ENCODE peak calls at places on chromosomes 6 and 20, in five cellular contexts. K is PC-3, E is psoas muscle, Y is body of pancreas, M is hepatocyte. G is an unnamed sample.

GRCh38 chr20:33811763-33812672 is 870 bp downstream of the CHMP4B start:
- DNase-seq in Y (peak; percentile 69), M (peak; percentile 86), K (peak; percentile 66), E (peak; percentile 85), G (peak; percentile 90)

GRCh38 chr6:100454571-100455229 is 10.0 kb downstream of the SIM1 start:
- DNase-seq in Y (no peak), K (no peak), M (no peak), E (no peak), G (no peak)

GRCh38 chr6:19333936-19334335 is 503.2 kb upstream of the ID4 start:
- DNase-seq in Y (no peak), K (peak; percentile 96), M (peak; percentile 12), E (no peak), G (no peak)

GRCh38 chr20:21509597-21510331 is 4.1 kb downstream of the NKX2-2 start:
- DNase-seq in E (no peak), M (no peak), K (no peak), Y (no peak), G (no peak)

GRCh38 chr6:24831771-24832718 is 33.3 kb upstream of the ARMH2 start:
- DNase-seq in M (no peak), E (no peak), Y (no peak), K (no peak), G (no peak)

GRCh38 chr20:2814076-2814475 is 711 bp upstream of the C20orf141 start:
- DNase-seq in M (no peak), E (no peak), K (peak; percentile 38), Y (no peak), G (no peak)

GRCh38 chr6:163183791-163184190 is 230.7 kb upstream of the QKI start:
- DNase-seq in Y (no peak), K (no peak), M (no peak), E (no peak), G (no peak)

GRCh38 chr6:81614292-81614691 is 138.2 kb downstream of the TENT5A start:
- DNase-seq in E (no peak), K (peak; percentile 56), Y (no peak), M (peak; percentile 58), G (no peak)

GRCh38 chr20:24051160-24051559 is 62.6 kb upstream of the GGTLC1 start:
- DNase-seq in Y (no peak), M (no peak), K (peak; percentile 25), E (no peak), G (no peak)

GRCh38 chr6:38775870-38776269 is 60.8 kb downstream of the DNAH8 start:
- DNase-seq in E (no peak), M (no peak), Y (no peak), K (peak; percentile 31), G (no peak)

GRCh38 chr6:11069760-11070159 is 23.9 kb upstream of the SMIM13 start:
- DNase-seq in E (no peak), M (no peak), K (peak; percentile 26), Y (no peak), G (no peak)

GRCh38 chr6:163709693-163710092 is 295.2 kb downstream of the QKI start:
- DNase-seq in K (no peak), E (no peak), Y (no peak), M (no peak), G (no peak)

GRCh38 chr6:144316866-144317204 is 31.7 kb downstream of the UTRN start:
- DNase-seq in Y (no peak), M (no peak), K (no peak), E (no peak), G (no peak)

GRCh38 chr20:14717124-14718004 is 380.0 kb upstream of the FLRT3 start:
- DNase-seq in Y (no peak), K (no peak), E (no peak), M (no peak), G (no peak)

GRCh38 chr20:55415567-55416142 is 589.7 kb downstream of the CBLN4 start:
- DNase-seq in M (peak; percentile 38), Y (no peak), K (peak; percentile 59), E (no peak), G (no peak)

GRCh38 chr20:1293641-1294379 is 27.7 kb downstream of the SNPH start:
- DNase-seq in M (no peak), Y (peak; percentile 33), K (no peak), E (no peak), G (no peak)

GRCh38 chr6:36098920-36099647 is 31.2 kb upstream of the MAPK13 start:
- DNase-seq in E (no peak), M (peak; percentile 27), Y (no peak), K (no peak), G (no peak)

GRCh38 chr6:72954736-72955135 is 270.6 kb downstream of the KHDC1L start:
- DNase-seq in Y (no peak), E (no peak), M (peak; percentile 22), K (no peak), G (no peak)

GRCh38 chr6:50815436-50816114 is 3.1 kb upstream of the TFAP2B start:
- DNase-seq in M (peak; percentile 19), Y (no peak), K (peak; percentile 43), E (no peak), G (no peak)

GRCh38 chr20:45826381-45827019 is 612 bp downstream of the TNNC2 start:
- DNase-seq in E (peak; percentile 88), K (no peak), M (no peak), Y (no peak), G (peak; percentile 67)

GRCh38 chr6:150236544-150236943 is 93.7 kb downstream of the PPP1R14C start:
- DNase-seq in M (peak; percentile 10), K (no peak), Y (peak; percentile 47), E (no peak), G (no peak)

GRCh38 chr6:138818496-138819194 is 22.8 kb downstream of the ECT2L start:
- DNase-seq in M (no peak), Y (peak; percentile 16), K (peak; percentile 61), E (no peak), G (no peak)

DNA sequence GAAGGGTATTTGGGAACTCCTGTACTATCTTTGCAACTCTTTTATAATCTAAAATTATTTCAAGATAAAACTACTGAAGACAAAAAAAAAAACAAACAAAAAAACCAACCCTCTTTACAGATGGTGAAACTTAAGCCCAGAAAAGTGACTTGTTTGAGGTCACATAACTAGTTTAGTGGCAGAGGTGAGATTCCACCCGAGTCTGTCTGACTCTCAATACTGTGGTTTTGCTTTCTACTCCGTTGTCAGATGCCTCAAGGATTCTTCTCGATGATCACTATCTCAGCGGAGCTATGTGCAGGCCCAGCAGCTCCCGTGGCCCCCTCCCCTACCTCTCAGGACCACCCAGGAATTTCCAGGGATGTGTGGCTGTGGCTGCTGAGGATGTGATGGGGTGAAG is 36.1 kb upstream of the KCNB1 start:
- DNase-seq in K (no peak), E (no peak), M (no peak), Y (no peak), G (no peak)
- H3K4me3 ChIP-seq in K (no peak overlapping the region), E (no peak overlapping the region), M (no peak overlapping the region), Y (no peak overlapping the region), G (no peak overlapping the region)

GRCh38 chr6:110447761-110448160 is 28.7 kb downstream of the SLC22A16 start:
- DNase-seq in E (no peak), K (no peak), M (no peak), Y (no peak), G (no peak)
- H3K9me3 ChIP-seq in E (no peaks in the 10 kb centered on the region), K (no peaks in the 10 kb centered on the region), M (no peaks in the 10 kb centered on the region), Y (no peaks in the 10 kb centered on the region), G (no peaks in the 10 kb centered on the region)

GRCh38 chr6:33958208-33958862 is 154.5 kb upstream of the MLN start:
- DNase-seq in Y (no peak), E (no peak), K (peak; percentile 4), M (peak; percentile 32), G (no peak)
- TF ChIP-seq CTCF in Y (no peak), E (no peak), K (peak; percentile 57), M (peak; percentile 29), G (no peak)

DNA sequence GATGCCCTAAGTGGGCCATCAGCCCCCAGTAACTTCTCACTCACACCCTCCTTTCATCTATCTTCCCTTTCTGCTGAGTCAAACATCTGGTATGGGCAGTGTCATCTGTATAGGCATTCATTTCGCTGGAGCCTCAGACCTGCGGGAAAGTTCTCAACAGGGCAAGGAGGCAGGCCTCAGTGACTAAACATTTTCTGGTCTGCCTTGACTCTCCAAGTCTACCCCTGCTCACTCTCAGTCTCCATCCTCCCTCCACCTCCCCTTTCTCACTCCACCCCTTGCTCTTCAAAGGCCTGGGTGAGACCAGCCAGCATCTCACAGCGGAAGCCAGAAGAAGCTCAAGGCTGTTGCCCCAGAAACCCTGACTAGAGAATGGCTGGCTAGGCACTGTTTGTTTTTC is 105.0 kb upstream of the BEND6 start:
- DNase-seq in Y (no peak), M (no peak), K (no peak), E (no peak), G (no peak)
- H3K4me3 ChIP-seq in Y (no peak overlapping the region), M (no peak overlapping the region), K (no peak overlapping the region), E (no peak overlapping the region), G (no peak overlapping the region)

DNA sequence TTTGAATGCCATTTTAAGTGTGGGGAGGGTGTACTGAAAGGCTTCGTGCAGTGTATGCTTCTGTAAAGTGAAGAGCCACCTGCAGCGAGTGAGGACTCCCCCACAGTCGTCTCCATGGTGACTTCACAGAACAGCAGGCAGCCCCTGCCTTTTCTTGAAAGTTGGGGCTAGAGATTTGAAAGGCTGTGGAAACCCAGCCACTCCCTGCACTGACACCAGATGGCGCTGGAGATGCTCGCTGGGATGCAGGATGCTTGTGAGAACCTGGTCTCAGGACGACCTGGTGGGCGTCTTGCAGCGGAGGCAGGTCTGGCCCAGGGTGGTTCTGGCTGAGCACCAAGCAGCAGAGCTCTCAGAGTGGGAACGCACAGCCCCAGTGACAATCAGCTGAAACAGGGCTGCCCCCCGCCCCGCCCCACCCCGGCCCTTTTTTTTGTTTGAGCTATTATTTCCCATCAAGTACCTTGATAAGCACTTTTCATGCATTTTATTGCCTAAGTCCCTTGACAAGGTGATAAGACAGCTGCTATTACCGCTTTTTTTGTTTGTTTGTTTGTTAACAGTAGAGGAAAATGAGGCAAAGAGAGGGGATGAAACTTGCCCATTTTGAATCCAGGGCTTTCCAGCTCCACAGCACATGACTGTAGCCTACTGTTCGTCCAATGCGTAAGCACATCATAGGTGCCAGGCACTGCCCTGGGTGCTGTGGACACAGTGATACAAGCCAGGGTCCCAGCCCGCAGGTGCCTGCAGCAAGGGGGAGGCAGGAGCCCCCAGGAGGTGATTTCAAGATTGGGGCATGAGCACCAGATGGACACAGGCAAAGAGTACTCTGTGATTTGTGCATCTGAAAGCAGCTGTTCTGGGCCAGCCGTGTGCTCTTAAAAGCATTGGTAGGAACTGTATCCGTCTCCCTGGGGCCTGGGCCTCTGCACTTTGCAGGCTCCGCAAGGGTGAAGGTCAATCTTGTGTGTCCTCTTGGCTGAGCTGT is 150.1 kb downstream of the SYCP2 start:
- DNase-seq in Y (peak; percentile 34), M (peak; percentile 73), K (peak; percentile 80), E (peak; percentile 66), G (peak; percentile 35)
- H3K9me3 ChIP-seq in Y (no peaks in the 10 kb centered on the region), M (no peaks in the 10 kb centered on the region), K (no peaks in the 10 kb centered on the region), E (no peaks in the 10 kb centered on the region), G (no peaks in the 10 kb centered on the region)

DNA sequence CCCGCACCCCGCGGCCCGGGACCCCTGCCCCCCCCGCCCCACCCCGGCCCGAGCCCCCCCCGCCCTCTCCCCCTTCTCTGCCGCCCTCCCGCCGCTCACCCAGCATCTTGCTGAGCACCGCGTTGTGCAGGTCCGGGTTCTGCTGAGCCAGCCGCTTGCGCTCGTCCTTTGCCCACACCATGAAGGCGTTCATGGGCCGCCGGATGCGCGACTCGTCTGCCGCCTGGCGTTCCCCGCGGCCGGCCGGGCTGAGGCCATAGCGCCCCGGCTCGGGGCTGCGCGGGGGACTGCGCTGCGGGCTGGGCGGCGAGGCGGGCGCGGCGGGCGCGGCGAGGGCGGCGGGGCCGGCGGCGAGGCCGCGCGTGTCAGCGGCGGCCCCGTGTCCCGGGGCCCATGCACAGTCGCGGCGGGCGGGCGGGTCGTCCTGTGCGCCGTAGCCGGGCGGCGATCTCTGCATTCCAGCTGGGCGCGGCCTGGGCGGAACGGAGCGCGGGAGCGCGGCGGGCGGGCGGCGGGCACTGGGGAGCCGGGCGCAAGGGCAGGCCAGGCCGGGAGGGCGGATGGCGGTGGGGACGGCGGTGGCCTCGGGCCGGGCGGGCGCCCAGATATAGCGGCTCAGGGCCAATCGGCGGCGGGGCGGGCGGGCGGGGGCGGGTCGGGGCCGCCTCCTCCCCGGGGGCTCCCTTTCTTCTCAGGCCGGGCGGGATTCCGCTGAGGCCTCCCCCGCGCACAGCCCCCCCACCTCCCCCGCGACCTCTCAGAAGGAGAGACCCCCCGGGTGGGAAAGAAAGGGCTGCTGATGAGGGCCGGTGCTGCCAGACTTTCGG is at the start of gene SOX18:
- DNase-seq in K (peak; percentile 31), E (no peak), Y (no peak), M (peak; percentile 69), G (no peak)
- TF ChIP-seq CTCF in K (no peak), E (no peak), Y (no peak), M (no peak), G (no peak)

G was measured in adrenal gland.